ENCODE peak calls at places on chromosomes 1 and 21, in ten cellular contexts. F is stimulated activated CD8-positive, alpha-beta memory T cell treated with anti-CD3 and anti-CD28 coated beads, Interleukin-2, amount 100 ng/mL, for 48 hours; L is AG08395; J is AG09319; B is activated gamma-delta T cell treated with Interleukin-2 at 50 U/mL for 16 hours; S is Calu3; X is T-helper 2 cell; A is B cell; K is skeletal muscle cell; I is T-helper 9 cell. O is an unnamed sample.

GRCh38 chr21:36052860-36053766 is 7.2 kb downstream of the SETD4 start:
- DNase-seq in F (no peak), L (no peak), J (no peak), B (no peak), S (no peak), X (no peak), A (no peak), K (no peak), I (no peak), O (no peak)

GRCh38 chr21:35646606-35647005 is 413.7 kb downstream of the SETD4 start:
- DNase-seq in F (no peak), L (peak; percentile 59), J (peak; percentile 11), B (no peak), S (no peak), X (no peak), A (no peak), K (peak; percentile 47), I (no peak), O (no peak)

GRCh38 chr1:47725732-47726495 is 271.3 kb downstream of the TRABD2B start:
- DNase-seq in F (peak; percentile 42), L (peak; percentile 89), J (peak; percentile 36), B (peak; percentile 52), S (peak; percentile 85), X (peak; percentile 61), A (peak; percentile 59), K (peak; percentile 23), I (peak; percentile 40), O (peak; percentile 84)

GRCh38 chr1:224641030-224641429 is 24.9 kb downstream of the CNIH3 start:
- DNase-seq in F (no peak), L (no peak), J (no peak), B (no peak), S (peak; percentile 88), X (no peak), A (no peak), K (no peak), I (no peak), O (no peak)

GRCh38 chr1:201692307-201693018 is 136.5 kb upstream of the IPO9 start:
- DNase-seq in F (no peak), L (no peak), J (no peak), B (no peak), S (no peak), X (no peak), A (no peak), K (no peak), I (no peak), O (no peak)

GRCh38 chr1:202880961-202881460 is 7.9 kb downstream of the RABIF start:
- DNase-seq in F (no peak), L (no peak), J (no peak), B (no peak), S (no peak), X (no peak), A (no peak), K (no peak), I (no peak), O (no peak)

GRCh38 chr1:65235867-65236805 is 73.2 kb upstream of the DNAJC6 start:
- DNase-seq in F (no peak), L (peak; percentile 12), J (peak; percentile 34), B (no peak), S (no peak), X (peak; percentile 61), A (no peak), K (no peak), I (no peak), O (peak; percentile 78)

GRCh38 chr1:107432108-107432507 is 291.3 kb downstream of the NTNG1 start:
- DNase-seq in F (no peak), L (no peak), J (no peak), B (no peak), S (no peak), X (no peak), A (no peak), K (no peak), I (no peak), O (no peak)

GRCh38 chr1:45012639-45013278 is 705 bp downstream of the UROD start:
- DNase-seq in F (peak; percentile 18), L (peak; percentile 77), J (peak; percentile 36), B (no peak), S (peak; percentile 57), X (peak; percentile 28), A (peak; percentile 29), K (peak; percentile 24), I (no peak), O (peak; percentile 82)

GRCh38 chr1:119729044-119729443 is 17.3 kb downstream of the PHGDH start:
- DNase-seq in F (no peak), L (no peak), J (no peak), B (no peak), S (no peak), X (no peak), A (no peak), K (no peak), I (no peak), O (no peak)

GRCh38 chr1:914891-915280 is 8.8 kb upstream of the SAMD11 start:
- DNase-seq in F (no peak), L (no peak), J (no peak), B (no peak), S (no peak), X (no peak), A (no peak), K (no peak), I (no peak), O (no peak)

GRCh38 chr1:30743584-30744059 is 14.0 kb downstream of the LAPTM5 start:
- DNase-seq in F (no peak), L (no peak), J (no peak), B (peak; percentile 72), S (no peak), X (peak; percentile 96), A (peak; percentile 79), K (no peak), I (peak; percentile 60), O (no peak)

GRCh38 chr1:195113471-195113870 is 1494.8 kb downstream of the KCNT2 start:
- DNase-seq in F (no peak), L (no peak), J (no peak), B (no peak), S (no peak), X (no peak), A (no peak), K (no peak), I (no peak), O (no peak)

GRCh38 chr1:25356848-25357247 is 18.7 kb downstream of the TMEM50A start:
- DNase-seq in F (no peak), L (peak; percentile 33), J (no peak), B (no peak), S (no peak), X (no peak), A (no peak), K (no peak), I (no peak), O (no peak)

GRCh38 chr1:119743308-119743707 is 25.4 kb downstream of the HMGCS2 start:
- DNase-seq in F (no peak), L (no peak), J (no peak), B (no peak), S (no peak), X (no peak), A (no peak), K (no peak), I (no peak), O (no peak)

GRCh38 chr21:35120631-35121180 is 71.6 kb upstream of the RUNX1 start:
- DNase-seq in F (no peak), L (no peak), J (no peak), B (no peak), S (no peak), X (no peak), A (no peak), K (no peak), I (no peak), O (no peak)

GRCh38 chr1:212608956-212609700 is 567 bp downstream of the ATF3 start:
- DNase-seq in F (peak; percentile 32), L (peak; percentile 40), J (no peak), B (peak; percentile 18), S (peak; percentile 77), X (peak; percentile 72), A (peak; percentile 71), K (no peak), I (peak; percentile 26), O (no peak)

GRCh38 chr21:44749759-44750674 is 38.6 kb upstream of the TSPEAR start:
- DNase-seq in F (no peak), L (no peak), J (no peak), B (no peak), S (no peak), X (no peak), A (no peak), K (no peak), I (no peak), O (no peak)

GRCh38 chr1:2836333-2836970 is 35.0 kb upstream of the TTC34 start:
- DNase-seq in F (no peak), L (no peak), J (no peak), B (no peak), S (no peak), X (no peak), A (no peak), K (no peak), I (no peak), O (no peak)

GRCh38 chr1:233654667-233655432 is 40.9 kb downstream of the KCNK1 start:
- DNase-seq in F (no peak), L (no peak), J (no peak), B (no peak), S (peak; percentile 72), X (no peak), A (no peak), K (no peak), I (no peak), O (no peak)

GRCh38 chr1:47710075-47711071 is 272.5 kb downstream of the FOXD2 start:
- DNase-seq in F (peak; percentile 67), L (peak; percentile 94), J (no peak), B (peak; percentile 47), S (peak; percentile 88), X (peak; percentile 56), A (peak; percentile 70), K (no peak), I (peak; percentile 58), O (peak; percentile 50)

GRCh38 chr1:163824006-163824405 is 502.3 kb downstream of the NUF2 start:
- DNase-seq in F (no peak), L (peak; percentile 84), J (peak; percentile 83), B (no peak), S (no peak), X (no peak), A (no peak), K (peak; percentile 79), I (no peak), O (no peak)

GRCh38 chr1:18893120-18893519 is 9.2 kb downstream of the ALDH4A1 start:
- DNase-seq in F (no peak), L (peak; percentile 22), J (no peak), B (no peak), S (no peak), X (no peak), A (no peak), K (no peak), I (no peak), O (no peak)

GRCh38 chr1:36081926-36082485 is 1.9 kb upstream of the TEKT2 start:
- DNase-seq in F (no peak), L (no peak), J (no peak), B (no peak), S (no peak), X (no peak), A (no peak), K (no peak), I (no peak), O (no peak)

GRCh38 chr1:54332781-54333585 is 73.2 kb downstream of the SSBP3 start:
- DNase-seq in F (no peak), L (no peak), J (no peak), B (no peak), S (no peak), X (no peak), A (no peak), K (no peak), I (no peak), O (peak; percentile 91)

GRCh38 chr1:94061513-94062443 is 59.2 kb downstream of the ABCA4 start:
- DNase-seq in F (no peak), L (peak; percentile 87), J (peak; percentile 57), B (peak; percentile 24), S (peak; percentile 73), X (peak; percentile 29), A (peak; percentile 18), K (peak; percentile 36), I (no peak), O (peak; percentile 87)

GRCh38 chr1:211695135-211695816 is 19.9 kb upstream of the NEK2 start:
- DNase-seq in F (no peak), L (no peak), J (no peak), B (peak; percentile 32), S (no peak), X (peak; percentile 41), A (peak; percentile 29), K (no peak), I (no peak), O (no peak)

GRCh38 chr1:116769561-116769977 is 15.3 kb downstream of the CD2 start:
- DNase-seq in F (no peak), L (peak; percentile 11), J (no peak), B (peak; percentile 69), S (no peak), X (peak; percentile 98), A (peak; percentile 17), K (peak; percentile 44), I (peak; percentile 56), O (no peak)

O was measured in cerebellar cortex.